ENCODE peak calls at places on chromosomes 16 and 17, in five cellular contexts. G is HepG2, T is SK-N-SH, P is K562, C is GM12878. Q is an unnamed sample.

GRCh38 chr16:88530858-88531203 is 39.4 kb upstream of the ZC3H18 start:
- DNase-seq in G (no peak), T (no peak), P (peak), C (no peak), Q (no peak)

GRCh38 chr17:42683407-42684031 is 1.2 kb downstream of the CNTNAP1 start:
- DNase-seq in G (no peak), T (peak), P (no peak), C (no peak), Q (no peak)

GRCh38 chr16:57374067-57374534 is 1.8 kb downstream of the CX3CL1 start:
- DNase-seq in G (no peak), T (no peak), P (no peak), C (no peak), Q (no peak)

GRCh38 chr17:19242926-19243325 is 5.8 kb downstream of the EPN2 start:
- DNase-seq in G (no peak), T (no peak), P (no peak), C (no peak), Q (no peak)

GRCh38 chr16:57372372-57373116 is at the start of gene CX3CL1:
- DNase-seq in G (peak), T (peak), P (no peak), C (no peak), Q (no peak)

GRCh38 chr16:16029431-16030011 is 80.1 kb downstream of the ABCC1 start:
- DNase-seq in G (no peak), T (no peak), P (no peak), C (no peak), Q (no peak)

GRCh38 chr16:12612598-12613101 is 191.0 kb downstream of the CPPED1 start:
- DNase-seq in G (peak), T (no peak), P (peak), C (no peak), Q (no peak)

GRCh38 chr17:64124609-64125008 is 5.3 kb downstream of the ERN1 start:
- DNase-seq in G (no peak), T (no peak), P (no peak), C (no peak), Q (no peak)

GRCh38 chr16:80120899-80121521 is 419.8 kb upstream of the DYNLRB2 start:
- DNase-seq in G (no peak), T (peak), P (no peak), C (no peak), Q (no peak)

GRCh38 chr16:85138073-85138824 is 26.0 kb upstream of the CIBAR2 start:
- DNase-seq in G (no peak), T (no peak), P (no peak), C (no peak), Q (no peak)

GRCh38 chr17:61157246-61157887 is 242.3 kb upstream of the TBX2 start:
- DNase-seq in G (no peak), T (peak), P (no peak), C (no peak), Q (peak)

GRCh38 chr17:76075364-76076099 is 951 bp downstream of the GALR2 start:
- DNase-seq in G (no peak), T (peak), P (no peak), C (no peak), Q (no peak)

GRCh38 chr16:10744370-10745030 is 858 bp downstream of the NUBP1 start:
- DNase-seq in G (no peak), T (peak), P (peak), C (no peak), Q (peak)

GRCh38 chr17:33521784-33522183 is 228.7 kb upstream of the ASIC2 start:
- DNase-seq in G (no peak), T (peak), P (peak), C (no peak), Q (no peak)

GRCh38 chr17:49108318-49108717 is 24.3 kb upstream of the B4GALNT2 start:
- DNase-seq in G (no peak), T (no peak), P (no peak), C (no peak), Q (no peak)
- TF ChIP-seq FOXM1 in G (no peak), T (no peak), P (no peak), C (no peak), Q (no peak)

DNA sequence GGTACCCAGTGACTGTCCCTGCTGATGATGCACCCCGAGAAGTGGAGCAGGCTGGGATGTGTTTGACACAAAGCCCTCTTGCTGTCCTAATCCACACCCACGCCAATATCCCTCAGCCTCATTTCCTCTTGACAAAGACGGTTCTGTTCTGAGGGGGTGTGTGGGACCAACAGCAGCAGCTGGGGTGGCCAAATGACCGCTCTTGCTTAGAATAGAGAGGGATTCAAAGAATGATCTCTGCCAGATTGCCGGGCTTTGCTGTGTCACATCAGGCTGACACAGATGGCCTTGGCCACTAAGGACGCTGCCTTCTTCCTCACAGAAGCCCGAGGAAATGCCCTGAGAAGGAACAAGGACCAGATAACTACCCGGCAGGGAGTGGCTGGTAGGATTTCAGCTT is 250.7 kb downstream of the NTN1 start:
- DNase-seq in G (no peak), T (no peak), P (no peak), C (no peak), Q (no peak)
- TF ChIP-seq FOXM1 in G (no peak), T (no peak), P (no peak), C (no peak), Q (no peak)

GRCh38 chr17:51391992-51392654 is 131.8 kb downstream of the UTP18 start:
- DNase-seq in G (no peak), T (no peak), P (no peak), C (no peak), Q (no peak)
- TF ChIP-seq FOXM1 in G (no peak), T (no peak), P (no peak), C (no peak), Q (no peak)

DNA sequence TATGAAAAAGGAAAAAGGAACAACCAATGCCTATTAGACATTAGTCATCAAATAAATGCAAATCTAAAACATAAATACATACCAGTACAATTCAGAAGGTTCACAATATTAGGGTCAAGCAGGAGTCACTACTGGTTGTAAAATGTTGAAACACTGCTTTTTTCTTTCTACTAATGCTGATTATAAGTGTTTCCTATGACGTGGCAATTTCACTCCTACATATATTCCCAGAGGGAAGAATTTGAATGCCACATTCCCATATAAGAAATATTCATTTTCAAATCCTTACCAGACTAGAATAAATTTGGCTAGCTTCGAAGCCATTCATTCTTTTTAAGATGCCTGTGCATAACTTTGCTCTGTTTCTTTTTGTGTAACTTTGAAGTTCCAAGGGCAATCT is 2.6 kb upstream of the KRTAP9-2 start:
- DNase-seq in G (no peak), T (no peak), P (no peak), C (no peak), Q (no peak)
- TF ChIP-seq FOXM1 in G (no peak), T (no peak), P (no peak), C (no peak), Q (no peak)

GRCh38 chr17:6078370-6078950 is 8.3 kb downstream of the WSCD1 start:
- DNase-seq in G (no peak), T (no peak), P (no peak), C (no peak), Q (no peak)
- TF ChIP-seq FOXM1 in G (no peak), T (no peak), P (no peak), C (no peak), Q (no peak)

GRCh38 chr17:77467513-77467912 is 326.7 kb downstream of the SEC14L1 start:
- DNase-seq in G (no peak), T (no peak), P (no peak), C (no peak), Q (no peak)

GRCh38 chr17:77464988-77465357 is 324.2 kb downstream of the SEC14L1 start:
- DNase-seq in G (no peak), T (no peak), P (no peak), C (no peak), Q (no peak)

GRCh38 chr17:77466596-77467223 is 325.9 kb downstream of the SEC14L1 start:
- DNase-seq in G (no peak), T (no peak), P (no peak), C (no peak), Q (no peak)

GRCh38 chr17:77465358-77466041 is 324.7 kb downstream of the SEC14L1 start:
- DNase-seq in G (no peak), T (no peak), P (no peak), C (peak), Q (no peak)

DNA sequence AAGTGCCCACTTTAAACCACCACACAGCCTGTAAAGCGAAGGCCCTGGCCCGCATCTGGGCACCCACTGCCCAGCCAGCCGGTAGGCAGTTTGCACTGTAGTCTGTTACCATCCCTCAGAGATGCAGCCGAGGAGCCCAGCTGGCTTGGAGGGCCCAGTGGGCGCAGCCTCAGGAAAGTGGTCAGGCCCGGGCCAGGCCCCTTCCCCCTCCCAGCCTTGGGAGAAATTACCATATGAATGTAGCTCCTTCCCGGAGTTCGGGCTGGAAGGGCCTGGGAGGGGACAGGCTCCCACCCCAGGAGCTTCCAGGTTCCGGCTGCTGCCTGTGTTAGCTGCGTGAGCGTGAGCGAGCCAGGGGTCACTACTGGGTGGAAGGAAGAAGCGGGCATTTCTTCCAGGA is 325.4 kb downstream of the SEC14L1 start:
- DNase-seq in G (no peak), T (no peak), P (no peak), C (no peak), Q (no peak)
- TF ChIP-seq FOXM1 in G (no peak), T (no peak), P (no peak), C (no peak), Q (no peak)

DNA sequence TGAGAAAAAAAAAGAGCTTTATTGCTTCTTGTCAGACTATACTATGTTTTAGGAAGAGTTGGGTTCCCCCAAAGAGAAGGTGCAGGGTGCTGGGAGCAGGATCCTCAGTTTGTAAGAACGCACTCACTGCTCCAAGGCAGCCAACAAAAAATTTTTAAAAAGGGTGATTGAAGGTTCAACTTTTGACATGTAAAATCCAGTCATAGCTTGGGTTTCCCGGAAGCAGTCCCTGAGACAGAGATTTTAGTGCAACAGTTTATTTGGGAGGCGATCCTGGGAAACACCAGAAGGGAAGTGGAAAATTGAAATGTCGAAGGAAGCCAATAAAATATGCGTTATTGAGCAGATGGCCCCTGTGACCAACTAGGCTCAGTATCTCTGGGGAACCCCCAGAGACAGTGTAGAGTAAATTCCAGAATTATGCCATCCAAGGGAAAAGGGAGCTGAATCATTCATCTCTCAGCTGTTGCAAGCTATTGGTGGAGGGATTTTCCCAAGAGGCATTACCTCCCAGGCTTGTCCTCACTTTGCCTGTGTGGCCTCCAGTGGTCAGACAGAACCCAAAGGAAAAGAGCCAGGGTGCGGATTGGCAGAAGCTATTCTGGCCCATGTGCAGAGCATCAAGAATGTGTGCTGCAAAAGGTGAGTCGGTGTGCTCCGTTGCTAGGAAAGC is 72.8 kb downstream of the HS3ST3B1 start:
- DNase-seq in G (peak), T (no peak), P (no peak), C (no peak), Q (no peak)
- TF ChIP-seq FOXM1 in G (no peak), T (no peak), P (no peak), C (no peak), Q (no peak)

Q was measured in HEK293T.